ENCODE peak calls at places on chromosomes 6 and 20, in seven cellular contexts. R is CD8-positive, alpha-beta memory T cell; H is choroid plexus epithelial cell; G is mucosa of descending colon; X is AG04449; J is K562; C is bronchial epithelial cell. D is an unnamed sample.

GRCh38 chr6:15297895-15298590 is 52.2 kb downstream of the JARID2 start:
- DNase-seq in R (no peak), H (no peak), G (no peak), X (no peak), J (no peak), C (no peak), D (no peak)

GRCh38 chr20:9051508-9051907 is 17.4 kb upstream of the PLCB4 start:
- DNase-seq in R (no peak), H (peak), G (no peak), X (peak), J (peak), C (peak), D (peak)

GRCh38 chr6:134308800-134309199 is 9.1 kb downstream of the SGK1 start:
- DNase-seq in R (no peak), H (no peak), G (no peak), X (no peak), J (no peak), C (no peak), D (no peak)

GRCh38 chr6:137811121-137811911 is 55.7 kb upstream of the TNFAIP3 start:
- DNase-seq in R (peak), H (peak), G (peak), X (peak), J (peak), C (peak), D (peak)

GRCh38 chr20:59648720-59649119 is 44.4 kb downstream of the PHACTR3 start:
- DNase-seq in R (no peak), H (no peak), G (no peak), X (no peak), J (no peak), C (no peak), D (no peak)

GRCh38 chr20:47498606-47499005 is 3.1 kb upstream of the NCOA3 start:
- DNase-seq in R (no peak), H (no peak), G (no peak), X (no peak), J (no peak), C (no peak), D (no peak)

GRCh38 chr6:106820412-106820852 is 154.1 kb downstream of the CD24 start:
- DNase-seq in R (no peak), H (peak), G (no peak), X (peak), J (peak), C (no peak), D (peak)

GRCh38 chr6:131951576-131952230 is 531 bp upstream of the CCN2 start:
- DNase-seq in R (no peak), H (no peak), G (no peak), X (no peak), J (no peak), C (no peak), D (no peak)

GRCh38 chr6:118324081-118324480 is 224.0 kb upstream of the PLN start:
- DNase-seq in R (no peak), H (no peak), G (no peak), X (no peak), J (no peak), C (peak), D (no peak)

GRCh38 chr20:33947709-33948295 is 45.9 kb upstream of the RALY start:
- DNase-seq in R (peak), H (peak), G (peak), X (no peak), J (peak), C (peak), D (no peak)

GRCh38 chr6:139711714-139712585 is 337.5 kb upstream of the CITED2 start:
- DNase-seq in R (no peak), H (peak), G (no peak), X (no peak), J (no peak), C (peak), D (no peak)

GRCh38 chr6:3884007-3884745 is 35.0 kb downstream of the FAM50B start:
- DNase-seq in R (no peak), H (peak), G (no peak), X (no peak), J (no peak), C (peak), D (peak)

GRCh38 chr6:47042238-47042843 is at the start of gene ADGRF1:
- DNase-seq in R (no peak), H (no peak), G (peak), X (no peak), J (no peak), C (peak), D (no peak)

GRCh38 chr6:169155481-169155880 is 98.2 kb downstream of the THBS2 start:
- DNase-seq in R (no peak), H (no peak), G (no peak), X (no peak), J (no peak), C (no peak), D (no peak)

DNA sequence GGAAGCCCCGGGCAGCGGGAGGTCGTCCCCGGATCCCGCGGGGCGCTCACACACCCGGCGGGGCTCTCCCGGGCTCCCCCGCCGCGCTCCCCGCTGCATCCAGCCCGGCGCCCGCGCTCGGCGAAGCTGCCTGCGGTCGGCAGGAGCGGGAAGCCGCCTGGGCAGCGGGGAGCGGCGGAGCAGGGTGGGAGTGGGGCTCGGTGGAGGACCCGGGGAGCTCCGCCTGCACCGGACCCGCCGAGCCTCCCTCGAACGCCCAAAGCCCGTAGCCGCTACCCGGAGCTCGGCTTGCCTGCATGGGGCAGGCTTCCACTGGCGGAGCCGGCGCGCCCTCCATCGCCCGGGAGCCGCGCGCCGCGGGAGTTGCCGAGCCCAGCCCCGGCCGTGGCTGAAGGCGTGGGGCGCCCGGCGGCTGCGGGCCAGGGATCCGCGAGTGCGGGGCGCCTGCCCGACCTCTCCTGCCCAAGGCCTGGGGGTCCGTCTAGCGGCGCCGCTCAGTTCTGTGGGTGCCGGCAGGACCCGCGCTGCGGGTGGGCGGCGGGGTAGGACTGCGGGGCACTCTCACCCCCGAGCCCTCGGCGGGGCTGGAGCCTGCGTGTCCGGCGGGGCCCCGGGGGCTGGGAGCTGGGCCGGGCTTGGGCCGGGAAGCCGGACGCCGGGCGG is 671 bp downstream of the CDH4 start:
- DNase-seq in R (no peak), H (peak), G (no peak), X (no peak), J (no peak), C (no peak), D (no peak)
- H3K4me3 ChIP-seq in R (no peak), H (peak), G (no peak), X (peak), J (no peak), C (peak), D (peak)

GRCh38 chr20:49398401-49399144 is 83.9 kb downstream of the KCNB1 start:
- DNase-seq in R (no peak), H (no peak), G (no peak), X (no peak), J (peak), C (no peak), D (no peak)

GRCh38 chr20:49403012-49403411 is 79.5 kb downstream of the KCNB1 start:
- DNase-seq in R (no peak), H (no peak), G (no peak), X (no peak), J (no peak), C (no peak), D (no peak)

GRCh38 chr20:49400410-49400809 is 82.1 kb downstream of the KCNB1 start:
- DNase-seq in R (no peak), H (peak), G (no peak), X (no peak), J (no peak), C (no peak), D (peak)

GRCh38 chr20:49399329-49399728 is 83.1 kb downstream of the KCNB1 start:
- DNase-seq in R (no peak), H (peak), G (peak), X (no peak), J (no peak), C (no peak), D (no peak)

DNA sequence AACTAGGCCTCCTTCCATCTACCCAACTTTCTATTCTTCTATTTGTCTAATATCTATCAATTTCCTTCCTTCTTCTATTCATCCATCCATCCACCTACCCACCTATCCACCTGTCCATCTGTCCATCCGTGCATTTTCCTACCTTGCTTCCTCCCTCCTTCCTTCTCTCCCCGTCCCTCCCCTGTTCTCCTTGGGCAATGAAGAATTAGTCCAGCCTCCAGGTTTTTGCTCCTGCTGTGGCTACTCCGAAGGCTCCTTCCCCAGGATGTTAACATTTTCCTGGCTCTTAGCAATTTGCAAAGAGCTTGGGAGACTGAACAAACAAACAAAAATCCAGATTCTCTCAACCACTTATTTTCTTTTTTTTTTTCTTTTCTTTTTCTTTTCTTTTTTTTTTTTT is 81.6 kb downstream of the KCNB1 start:
- DNase-seq in R (no peak), H (peak), G (peak), X (peak), J (no peak), C (no peak), D (peak)
- H3K4me3 ChIP-seq in R (no peak), H (no peak), G (no peak), X (no peak), J (no peak), C (no peak), D (no peak)

GRCh38 chr20:62860924-62861691 is 514 bp downstream of the TCFL5 start:
- DNase-seq in R (peak), H (peak), G (no peak), X (no peak), J (peak), C (no peak), D (no peak)

GRCh38 chr20:62858059-62858458 is 3.6 kb downstream of the TCFL5 start:
- DNase-seq in R (no peak), H (no peak), G (no peak), X (no peak), J (no peak), C (no peak), D (no peak)

GRCh38 chr20:62860391-62860923 is 1.2 kb downstream of the TCFL5 start:
- DNase-seq in R (no peak), H (peak), G (no peak), X (no peak), J (no peak), C (no peak), D (no peak)

GRCh38 chr20:62861732-62862336 is at the start of gene TCFL5:
- DNase-seq in R (peak), H (peak), G (peak), X (no peak), J (peak), C (peak), D (no peak)

DNA sequence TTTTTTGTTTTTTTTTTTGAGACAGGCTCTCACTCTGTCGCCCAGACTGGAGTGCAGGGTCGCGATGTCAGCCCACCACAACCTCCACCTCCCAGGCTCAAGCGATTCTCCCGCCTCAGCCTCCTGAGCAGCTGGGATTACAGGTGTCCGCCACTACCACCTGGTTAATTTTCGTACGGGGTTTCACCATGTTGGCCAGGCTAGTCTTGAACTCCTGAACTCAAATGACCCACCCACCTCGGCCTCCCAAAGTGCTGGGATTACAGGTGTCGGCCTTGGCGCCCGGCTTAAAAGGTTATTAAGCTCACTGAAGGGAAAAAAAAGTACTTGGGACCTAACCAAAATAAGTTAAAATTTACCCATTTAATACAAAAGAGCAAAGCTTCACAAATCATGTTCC is 1.9 kb downstream of the TCFL5 start:
- DNase-seq in R (no peak), H (no peak), G (no peak), X (no peak), J (no peak), C (no peak), D (no peak)
- H3K4me3 ChIP-seq in R (no peak), H (no peak), G (no peak), X (no peak), J (peak), C (no peak), D (no peak)

GRCh38 chr6:150640556-150641206 is 41.0 kb downstream of the PLEKHG1 start:
- DNase-seq in R (no peak), H (no peak), G (no peak), X (no peak), J (no peak), C (no peak), D (no peak)

GRCh38 chr6:150638765-150639164 is 39.1 kb downstream of the PLEKHG1 start:
- DNase-seq in R (no peak), H (no peak), G (no peak), X (no peak), J (no peak), C (no peak), D (peak)

GRCh38 chr6:150638286-150638685 is 38.6 kb downstream of the PLEKHG1 start:
- DNase-seq in R (no peak), H (no peak), G (no peak), X (no peak), J (no peak), C (no peak), D (no peak)

GRCh38 chr6:150639823-150640331 is 40.2 kb downstream of the PLEKHG1 start:
- DNase-seq in R (no peak), H (no peak), G (no peak), X (no peak), J (no peak), C (no peak), D (no peak)

GRCh38 chr6:150641398-150642139 is 41.9 kb downstream of the PLEKHG1 start:
- DNase-seq in R (no peak), H (no peak), G (peak), X (no peak), J (no peak), C (no peak), D (no peak)
- H3K4me3 ChIP-seq in R (peak), H (no peak), G (no peak), X (no peak), J (no peak), C (no peak), D (no peak)

GRCh38 chr20:42026599-42026998 is 408.4 kb upstream of the CHD6 start:
- DNase-seq in R (no peak), H (no peak), G (no peak), X (no peak), J (no peak), C (no peak), D (no peak)
- H3K4me3 ChIP-seq in R (no peak), H (no peak), G (no peak), X (no peak), J (no peak), C (no peak), D (no peak)

DNA sequence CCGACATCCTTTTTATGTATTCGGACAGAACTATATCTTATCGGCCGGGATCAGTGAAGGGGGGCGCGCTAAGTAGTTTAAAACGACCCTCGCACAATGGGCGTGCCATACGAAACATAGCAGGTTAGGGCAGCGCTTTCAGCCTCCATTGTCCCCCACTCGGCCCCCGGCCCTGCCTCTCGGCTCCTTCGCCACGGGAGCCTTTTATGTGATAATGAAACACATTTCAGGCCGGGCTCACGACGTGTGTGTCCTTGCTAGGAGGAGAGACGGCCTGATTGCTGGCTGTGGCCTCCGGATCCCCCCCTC is 5.3 kb downstream of the FOXA2 start:
- DNase-seq in R (no peak), H (no peak), G (peak), X (no peak), J (no peak), C (no peak), D (no peak)
- H3K4me3 ChIP-seq in R (no peak), H (no peak), G (no peak), X (no peak), J (no peak), C (peak), D (no peak)

GRCh38 chr6:111793711-111794111 is 79.5 kb downstream of the FYN start:
- DNase-seq in R (peak), H (no peak), G (peak), X (no peak), J (no peak), C (no peak), D (no peak)

GRCh38 chr6:111792914-111793700 is 80.1 kb downstream of the FYN start:
- DNase-seq in R (no peak), H (no peak), G (no peak), X (no peak), J (no peak), C (no peak), D (no peak)

GRCh38 chr6:111789593-111789992 is 83.7 kb downstream of the FYN start:
- DNase-seq in R (no peak), H (peak), G (no peak), X (no peak), J (no peak), C (no peak), D (no peak)

GRCh38 chr6:111792241-111792640 is 81.0 kb downstream of the FYN start:
- DNase-seq in R (no peak), H (no peak), G (no peak), X (no peak), J (peak), C (no peak), D (no peak)

DNA sequence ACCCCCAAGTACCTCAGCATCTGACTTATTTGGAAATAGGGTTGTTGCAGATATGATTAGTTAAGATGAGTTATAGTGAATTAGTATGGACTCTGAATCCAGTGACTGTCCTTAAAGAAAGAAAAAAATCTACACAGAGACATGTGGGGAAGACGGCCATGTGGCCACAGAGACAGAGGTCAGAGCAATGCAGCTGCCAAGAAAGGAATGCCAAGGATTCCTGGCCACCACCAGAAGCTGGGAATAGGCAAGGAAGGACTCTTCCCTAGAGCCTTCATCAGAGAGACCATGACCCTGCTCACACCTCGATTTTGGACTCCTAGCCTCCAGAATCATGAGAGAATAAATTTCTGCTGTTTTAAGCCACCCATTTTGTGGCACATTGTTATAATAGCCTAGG is 81.8 kb downstream of the FYN start:
- DNase-seq in R (no peak), H (peak), G (no peak), X (no peak), J (no peak), C (no peak), D (no peak)
- H3K4me3 ChIP-seq in R (peak), H (no peak), G (no peak), X (no peak), J (no peak), C (no peak), D (no peak)

D was measured in astrocyte of the cerebellum.